ENCODE peak calls at places on chromosomes 1 and 21, in four cellular contexts. B, H, P and A are unnamed samples.

GRCh38 chr21:21226472-21226871 is 228.3 kb downstream of the NCAM2 start:
- DNase-seq in H (no peak), P (no peak), B (no peak), A (no peak)

GRCh38 chr1:180504186-180504585 is 1.8 kb upstream of the ACBD6 start:
- DNase-seq in P (no peak), H (no peak), B (no peak), A (no peak)

GRCh38 chr1:59669752-59670312 is 144.9 kb upstream of the HOOK1 start:
- DNase-seq in P (no peak), H (no peak), B (no peak), A (no peak)

GRCh38 chr1:108685524-108685923 is 6.6 kb upstream of the PRPF38B start:
- DNase-seq in B (no peak), H (no peak), P (no peak), A (no peak)

GRCh38 chr1:108817016-108817415 is 39.9 kb downstream of the AKNAD1 start:
- DNase-seq in B (no peak), P (no peak), H (no peak), A (no peak)

GRCh38 chr1:58754683-58755467 is 29.0 kb downstream of the JUN start:
- DNase-seq in H (no peak), B (no peak), P (no peak), A (peak; percentile 67)

GRCh38 chr1:191671236-191671635 is 487.0 kb upstream of the RGS18 start:
- DNase-seq in B (no peak), H (no peak), P (no peak), A (no peak)

GRCh38 chr1:241834733-241835377 is 13.1 kb upstream of the EXO1 start:
- DNase-seq in B (no peak), P (no peak), H (no peak), A (peak; percentile 39)

GRCh38 chr1:24641646-24642151 is 1.4 kb upstream of the SRRM1 start:
- DNase-seq in H (peak; percentile 57), B (no peak), P (no peak), A (peak; percentile 38)

GRCh38 chr1:170176772-170177171 is 31.0 kb downstream of the NTMT2 start:
- DNase-seq in B (no peak), H (no peak), P (no peak), A (no peak)

GRCh38 chr1:7253118-7253480 is 467.8 kb downstream of the CAMTA1 start:
- DNase-seq in H (no peak), P (no peak), B (no peak), A (no peak)

GRCh38 chr1:24175033-24175755 is 11.9 kb downstream of the IFNLR1 start:
- DNase-seq in H (no peak), B (no peak), P (no peak), A (no peak)

GRCh38 chr1:113780363-113781146 is 21.3 kb upstream of the PHTF1 start:
- DNase-seq in B (no peak), H (no peak), P (no peak), A (peak; percentile 22)

GRCh38 chr1:2787163-2787911 is 14.2 kb downstream of the TTC34 start:
- DNase-seq in B (no peak), H (peak; percentile 28), P (peak; percentile 28), A (no peak)

GRCh38 chr1:22471610-22472009 is 20.0 kb downstream of the ZBTB40 start:
- DNase-seq in B (no peak), H (no peak), P (no peak), A (no peak)

GRCh38 chr1:63367218-63368103 is at the start of gene ALG6:
- DNase-seq in H (peak; percentile 96), P (peak; percentile 91), B (peak; percentile 97), A (peak; percentile 94)

GRCh38 chr1:228176461-228177182 is 11.0 kb downstream of the IBA57 start:
- DNase-seq in P (no peak), B (no peak), H (no peak), A (no peak)

GRCh38 chr1:50109647-50110075 is 941 bp downstream of the ELAVL4 start:
- DNase-seq in P (no peak), B (no peak), H (no peak), A (no peak)

GRCh38 chr21:38788275-38788911 is 17.3 kb upstream of the ETS2 start:
- DNase-seq in P (no peak), B (no peak), H (no peak), A (no peak)

GRCh38 chr1:174405219-174405618 is 42.5 kb upstream of the GPR52 start:
- DNase-seq in B (no peak), P (no peak), H (no peak), A (no peak)

GRCh38 chr1:175367039-175367758 is 174.6 kb upstream of the KIAA0040 start:
- DNase-seq in B (no peak), H (no peak), P (no peak), A (no peak)

GRCh38 chr1:165595561-165595960 is 35.5 kb upstream of the MGST3 start:
- DNase-seq in P (no peak), B (no peak), H (no peak), A (no peak)

GRCh38 chr1:165899461-165899941 is 72.1 kb downstream of the UCK2 start:
- DNase-seq in B (no peak), H (no peak), P (no peak), A (no peak)

DNA sequence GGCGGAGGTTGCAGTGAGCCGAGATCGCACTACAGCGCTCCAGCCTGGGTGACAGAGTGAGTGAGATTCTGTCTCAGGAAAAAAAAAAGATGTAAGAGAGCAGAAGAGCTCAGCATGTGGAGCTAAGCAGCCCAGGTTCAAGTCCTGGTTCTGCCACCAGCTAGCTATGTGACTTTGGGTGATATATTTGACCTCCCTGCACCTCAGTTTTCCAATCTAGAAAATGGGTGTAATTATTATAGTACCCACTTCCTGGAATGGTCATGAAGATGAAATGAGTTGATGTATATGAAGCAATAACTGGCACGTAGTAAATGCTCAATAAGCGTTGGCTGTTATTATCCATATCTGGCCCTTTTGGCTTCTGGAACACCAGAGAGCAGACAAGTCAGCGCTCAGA is 38.2 kb downstream of the CAMK2N1 start:
- DNase-seq in B (no peak), P (peak; percentile 10), H (no peak), A (no peak)
- TF ChIP-seq POLR2A in B (no peak), P (no peak), H (no peak), A (no peak)

GRCh38 chr1:98172578-98172977 is 251.7 kb upstream of the DPYD start:
- DNase-seq in P (no peak), H (no peak), B (no peak), A (no peak)

GRCh38 chr1:98179159-98179558 is 258.3 kb upstream of the DPYD start:
- DNase-seq in P (no peak), B (no peak), H (no peak), A (no peak)

GRCh38 chr1:98177751-98178150 is 256.9 kb upstream of the DPYD start:
- DNase-seq in H (no peak), B (no peak), P (no peak), A (no peak)

GRCh38 chr1:98172022-98172421 is 251.2 kb upstream of the DPYD start:
- DNase-seq in H (no peak), B (no peak), P (no peak), A (no peak)

DNA sequence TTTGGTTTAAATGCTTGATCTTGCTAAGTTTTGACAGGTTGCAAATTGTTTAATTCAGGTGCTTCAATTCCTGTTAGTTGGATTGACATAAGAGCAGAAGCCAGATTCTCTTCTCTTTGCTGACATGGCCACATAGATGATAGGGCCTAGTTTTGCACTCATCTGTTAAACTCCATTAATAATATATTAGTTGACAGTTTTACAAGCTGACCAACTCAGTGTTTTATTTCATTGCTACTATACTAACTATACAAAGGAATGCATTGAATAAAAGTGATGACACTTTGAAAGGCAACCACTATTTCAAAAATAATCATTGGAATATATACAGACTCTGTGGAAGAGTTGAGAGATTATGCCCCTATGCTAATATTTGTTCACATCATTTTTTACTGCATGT is 255.6 kb upstream of the DPYD start:
- DNase-seq in B (no peak), H (no peak), P (no peak), A (no peak)
- TF ChIP-seq POLR2A in B (no peak), H (no peak), P (no peak), A (no peak)

GRCh38 chr1:101236546-101237228 is at the start of gene S1PR1:
- DNase-seq in B (no peak), P (peak; percentile 56), H (peak; percentile 63), A (peak; percentile 35)
- TF ChIP-seq POLR2A in B (peak; percentile 20), P (peak; percentile 12), H (no peak), A (no peak)

GRCh38 chr1:9589144-9589718 is 520 bp downstream of the TMEM201 start:
- DNase-seq in H (peak; percentile 67), B (peak; percentile 22), P (peak; percentile 48), A (peak; percentile 63)

GRCh38 chr1:9590201-9590600 is 1.5 kb downstream of the TMEM201 start:
- DNase-seq in H (peak; percentile 46), P (no peak), B (no peak), A (no peak)

GRCh38 chr1:9586147-9586766 is 2.5 kb upstream of the TMEM201 start:
- DNase-seq in H (no peak), P (no peak), B (no peak), A (no peak)

GRCh38 chr1:9589719-9590157 is 1.0 kb downstream of the TMEM201 start:
- DNase-seq in P (no peak), B (no peak), H (no peak), A (peak; percentile 53)

GRCh38 chr1:9588551-9589143 is at the start of gene TMEM201:
- DNase-seq in B (peak; percentile 95), P (peak; percentile 89), H (peak; percentile 96), A (peak; percentile 97)
- TF ChIP-seq POLR2A in B (no peak), P (no peak), H (peak; percentile 8), A (no peak)

GRCh38 chr21:41678944-41679343 is 87.9 kb downstream of the RIPK4 start:
- DNase-seq in B (no peak), H (peak; percentile 96), P (peak; percentile 94), A (peak; percentile 66)
- TF ChIP-seq POLR2A in B (no peak), H (no peak), P (no peak), A (no peak)

DNA sequence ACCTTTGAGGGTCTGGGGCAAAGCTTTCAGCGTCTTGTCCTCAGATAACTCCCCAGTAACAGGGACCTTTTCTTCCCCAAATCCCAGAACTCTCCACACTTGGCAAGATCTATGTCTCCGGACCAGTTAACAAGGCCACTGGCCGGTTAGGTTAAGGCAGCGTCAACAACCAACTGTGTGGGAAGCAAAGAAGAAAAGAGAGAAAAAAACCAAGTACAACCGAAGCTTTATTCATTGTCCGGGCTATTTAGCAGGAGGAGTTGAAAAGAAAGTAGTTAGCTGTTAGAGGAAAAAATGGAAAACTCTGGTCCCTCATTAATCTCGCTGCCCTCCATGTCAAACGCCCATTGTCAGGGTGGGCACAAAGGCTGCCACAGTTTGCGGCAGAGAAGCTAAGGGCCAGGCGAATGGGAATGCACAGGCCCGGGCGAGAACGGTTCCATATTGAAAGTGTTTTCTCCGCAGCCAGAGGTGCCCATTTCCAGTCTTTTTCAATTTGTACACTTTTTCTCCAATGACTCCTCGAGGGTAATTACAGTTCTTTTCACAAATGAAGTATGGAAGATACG is 49.3 kb upstream of the GRIK3 start:
- DNase-seq in B (no peak), P (no peak), H (no peak), A (no peak)
- TF ChIP-seq POLR2A in B (no peak), P (no peak), H (no peak), A (no peak)